ENCODE peak calls at places on chromosomes 1 and 21, in five cellular contexts. L is tibial nerve, G is A549, P is right lobe of liver, A is IMR-90. C is an unnamed sample. For H3K4me1, the result is how much of the 10 kb centered on the place peaks cover.

GRCh38 chr1:228938248-228938891 is 203.1 kb downstream of the RHOU start:
- DNase-seq in G (no peak), L (no peak), A (no peak), P (no peak), C (no peak)

GRCh38 chr1:58874327-58874726 is 90.5 kb upstream of the JUN start:
- DNase-seq in A (no peak), P (no peak), G (no peak), L (no peak), C (no peak)

GRCh38 chr21:44593598-44594405 is 1.5 kb upstream of the KRTAP10-6 start:
- DNase-seq in A (peak), P (peak), L (no peak), G (no peak), C (no peak)

GRCh38 chr1:156400191-156400920 is 31.3 kb downstream of the RHBG start:
- DNase-seq in G (no peak), L (no peak), A (no peak), P (no peak), C (no peak)

GRCh38 chr1:53604291-53604919 is 134.6 kb downstream of the GLIS1 start:
- DNase-seq in L (no peak), P (no peak), G (no peak), A (no peak), C (no peak)

GRCh38 chr1:179251675-179252074 is 22.2 kb upstream of the ABL2 start:
- DNase-seq in L (no peak), A (peak), G (no peak), P (no peak), C (no peak)

GRCh38 chr21:17903029-17903806 is 84.1 kb upstream of the C21orf91 start:
- DNase-seq in L (no peak), P (no peak), A (peak), G (no peak), C (no peak)

GRCh38 chr21:17780539-17780938 is 38.6 kb downstream of the C21orf91 start:
- DNase-seq in P (no peak), G (no peak), L (no peak), A (no peak), C (no peak)

GRCh38 chr1:111887385-111887784 is 102.1 kb downstream of the KCND3 start:
- DNase-seq in P (peak), L (no peak), G (no peak), A (no peak), C (no peak)

GRCh38 chr1:5297199-5297877 is 642.9 kb downstream of the AJAP1 start:
- DNase-seq in G (no peak), A (no peak), L (peak), P (no peak), C (peak)

GRCh38 chr1:10791117-10791951 is 5.1 kb downstream of the CASZ1 start:
- DNase-seq in P (no peak), G (no peak), L (no peak), A (no peak), C (no peak)

GRCh38 chr1:206635983-206636354 is 633 bp downstream of the DYRK3 start:
- DNase-seq in A (no peak), G (peak), L (no peak), P (no peak), C (no peak)

GRCh38 chr1:28594661-28595411 is 2.8 kb downstream of the RAB42 start:
- DNase-seq in P (no peak), A (no peak), G (no peak), L (no peak), C (no peak)

GRCh38 chr1:7298749-7299151 is 472.3 kb upstream of the VAMP3 start:
- DNase-seq in L (no peak), A (peak), G (no peak), P (no peak), C (no peak)

GRCh38 chr1:52913537-52913936 is 8.0 kb downstream of the ECHDC2 start:
- DNase-seq in P (peak), A (no peak), G (no peak), L (no peak), C (no peak)

GRCh38 chr1:63012339-63012738 is 228.4 kb downstream of the ATG4C start:
- DNase-seq in P (peak), A (no peak), G (no peak), L (peak), C (no peak)

GRCh38 chr1:36163426-36163825 is 7.5 kb downstream of the MAP7D1 start:
- DNase-seq in P (no peak), A (no peak), L (no peak), G (no peak), C (no peak)

GRCh38 chr1:234604393-234604725 is 5.6 kb downstream of the IRF2BP2 start:
- DNase-seq in P (no peak), A (no peak), G (no peak), L (no peak), C (no peak)
- H3K4me1 ChIP-seq in P (under half), A (under half), G (under half), L (under half), C (under half)

GRCh38 chr1:201886103-201886885 is 2.4 kb upstream of the SHISA4 start:
- DNase-seq in G (no peak), L (no peak), A (no peak), P (no peak), C (no peak)

GRCh38 chr1:201890223-201890622 is 1.5 kb downstream of the SHISA4 start:
- DNase-seq in P (no peak), L (no peak), G (no peak), A (no peak), C (peak)

GRCh38 chr1:201887116-201887866 is 1.4 kb upstream of the SHISA4 start:
- DNase-seq in G (no peak), P (no peak), L (no peak), A (no peak), C (no peak)

GRCh38 chr1:201889092-201889968 is 632 bp downstream of the SHISA4 start:
- DNase-seq in A (no peak), L (no peak), P (no peak), G (no peak), C (peak)

DNA sequence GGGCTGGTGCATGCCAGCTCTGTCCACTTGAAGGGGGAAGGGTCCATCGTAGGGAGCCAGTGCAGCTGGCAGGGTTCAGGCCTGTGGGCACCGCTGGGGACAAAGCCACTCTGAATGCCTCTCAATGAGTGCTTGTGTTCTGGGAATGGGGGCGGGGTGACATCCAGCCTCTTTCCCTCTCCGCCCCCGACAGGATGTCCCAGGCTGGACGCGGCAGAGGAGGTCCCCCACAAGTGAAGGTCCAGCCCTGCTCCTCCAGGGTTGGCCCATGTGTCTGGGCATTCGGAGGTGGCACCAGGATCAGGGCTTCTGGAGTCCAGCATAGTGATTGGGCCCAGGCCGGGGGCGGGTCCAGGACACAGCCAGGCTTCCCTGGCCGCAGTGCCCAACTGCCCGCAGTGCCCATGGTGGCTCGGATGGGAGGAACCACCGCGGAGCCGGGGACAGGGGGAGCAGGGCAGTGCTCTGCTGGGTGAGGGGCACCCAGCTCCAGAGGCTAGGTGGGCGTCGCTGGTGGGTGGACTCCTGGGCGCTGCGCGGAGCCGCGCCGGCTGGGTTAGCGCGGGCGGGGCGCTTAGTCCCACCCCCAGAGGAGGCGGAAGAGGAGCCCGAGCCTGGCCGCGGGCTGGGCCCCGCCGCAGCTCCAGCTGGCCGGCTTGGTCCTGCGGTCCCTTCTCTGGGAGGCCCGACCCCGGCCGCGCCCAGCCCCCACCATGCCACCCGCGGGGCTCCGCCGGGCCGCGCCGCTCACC is at the start of gene SHISA4:
- DNase-seq in P (peak), A (peak), L (peak), G (peak), C (peak)
- TF ChIP-seq POLR2A in P (peak), A (no peak), L (peak), G (peak), C (no peak)

GRCh38 chr1:8661185-8662110 is 156.0 kb downstream of the RERE start:
- DNase-seq in L (peak), A (peak), P (no peak), G (no peak), C (peak)
- H3K27ac ChIP-seq in L (peak), A (peak), P (peak), G (peak), C (peak)

GRCh38 chr1:205301842-205302588 is 19.5 kb downstream of the NUAK2 start:
- DNase-seq in L (no peak), A (peak), P (no peak), G (no peak), C (no peak)

GRCh38 chr1:205301220-205301821 is 20.2 kb downstream of the NUAK2 start:
- DNase-seq in L (no peak), A (peak), P (no peak), G (no peak), C (no peak)

GRCh38 chr1:205304046-205304694 is 17.4 kb downstream of the NUAK2 start:
- DNase-seq in A (no peak), G (no peak), P (no peak), L (no peak), C (no peak)

GRCh38 chr1:205304695-205305070 is 16.9 kb downstream of the NUAK2 start:
- DNase-seq in P (no peak), A (no peak), G (no peak), L (no peak), C (no peak)

GRCh38 chr1:205303247-205303888 is 18.2 kb downstream of the NUAK2 start:
- DNase-seq in P (no peak), G (no peak), L (no peak), A (no peak), C (no peak)
- H3K4me1 ChIP-seq in P (under half), G (half or more), L (under half), A (under half), C (under half)

DNA sequence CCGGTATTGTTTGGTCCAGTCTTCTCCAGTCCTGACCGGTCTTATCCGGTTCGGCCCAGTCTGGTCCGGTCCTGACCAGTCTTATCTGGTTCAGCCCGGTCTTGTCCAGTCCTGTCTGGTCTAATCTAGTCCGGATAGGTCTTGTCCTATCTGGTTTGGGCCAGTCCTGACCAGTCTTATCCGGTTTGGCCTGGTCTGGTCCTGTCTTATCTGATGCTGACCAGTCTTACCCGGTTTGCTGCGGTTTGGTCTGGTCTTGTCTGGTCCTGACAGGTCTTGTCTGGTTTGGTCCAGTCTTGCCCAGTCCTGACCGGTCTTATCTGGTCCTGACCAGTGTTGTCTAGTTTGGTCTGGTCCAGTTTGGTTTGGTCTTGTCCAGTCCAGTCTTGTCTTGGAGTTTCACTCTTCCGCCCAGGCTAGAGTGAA is 30.1 kb downstream of the DHX9 start:
- DNase-seq in L (no peak), A (no peak), P (no peak), G (no peak), C (no peak)
- TF ChIP-seq POLR2A in L (no peak), A (no peak), P (no peak), G (no peak), C (no peak)

DNA sequence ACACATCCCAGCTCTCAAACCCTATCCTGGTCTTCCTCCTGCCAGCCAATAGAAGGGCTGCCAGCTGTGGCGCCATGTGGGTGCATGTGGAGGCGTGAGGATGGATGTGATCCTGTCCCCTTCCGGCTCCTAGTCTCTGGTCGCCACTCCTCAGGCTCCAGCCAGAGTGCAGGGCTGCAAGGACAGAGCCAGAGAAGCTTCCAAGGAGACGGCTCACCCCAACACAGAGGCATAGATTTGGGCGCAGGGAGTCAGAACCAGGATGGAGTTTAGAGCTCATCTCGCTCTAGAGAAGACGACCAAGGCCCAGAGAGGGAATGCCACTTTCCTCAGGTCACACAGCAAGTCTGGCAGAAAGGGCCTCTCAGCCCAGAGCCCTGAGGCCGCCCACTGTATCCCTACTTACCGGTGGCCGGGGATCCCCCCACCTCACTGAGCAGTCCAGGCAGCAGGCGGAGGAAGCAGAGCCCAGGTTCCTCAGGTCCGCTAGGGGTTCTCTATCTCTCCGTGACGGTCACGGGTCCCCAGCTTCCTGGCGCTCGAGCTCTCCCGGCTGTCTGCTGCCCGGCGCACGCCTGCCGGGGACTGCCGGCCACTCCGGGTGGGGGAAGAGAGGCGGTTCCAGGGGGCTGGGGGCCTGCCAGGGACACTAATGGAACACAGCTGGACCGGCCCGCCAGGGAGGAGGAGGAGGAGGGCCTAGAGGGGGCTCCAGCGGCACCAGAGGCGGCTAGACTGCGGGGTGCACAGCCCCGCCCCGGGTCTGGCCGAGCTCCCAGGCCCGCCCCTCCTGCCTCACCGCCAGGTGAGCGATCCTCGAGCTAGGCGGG is at the start of gene COL16A1:
- DNase-seq in L (peak), A (peak), P (no peak), G (no peak), C (peak)
- H3K27ac ChIP-seq in L (peak), A (peak), P (no peak), G (peak), C (peak)

GRCh38 chr1:39165049-39165448 is 39.4 kb upstream of the MACF1 start:
- DNase-seq in P (no peak), A (no peak), L (no peak), G (no peak), C (no peak)

GRCh38 chr1:39167632-39168209 is 36.8 kb upstream of the MACF1 start:
- DNase-seq in G (no peak), A (peak), L (no peak), P (peak), C (no peak)

GRCh38 chr1:39170731-39171375 is 33.6 kb upstream of the MACF1 start:
- DNase-seq in A (peak), L (no peak), P (no peak), G (no peak), C (no peak)

GRCh38 chr1:39165488-39165887 is 39.0 kb upstream of the MACF1 start:
- DNase-seq in A (no peak), G (no peak), L (no peak), P (no peak), C (no peak)

GRCh38 chr1:39168301-39169080 is 36.0 kb upstream of the MACF1 start:
- DNase-seq in G (no peak), A (no peak), L (no peak), P (no peak), C (no peak)
- H3K4me1 ChIP-seq in G (half or more), A (under half), L (under half), P (under half), C (half or more)